ENCODE peak calls at places on chromosomes 4 and X, in ten cellular contexts. V is body of pancreas, R is HCT116, S is Peyer's patch, W is stomach, G is NB4, H is transverse colon, U is adrenal gland, C is ovary, O is HepG2. T is an unnamed sample.

GRCh38 chr4:134201216-134202098 is at the start of gene PABPC4L:
- DNase-seq in V (peak; percentile 49), R (no peak), S (peak; percentile 36), W (no peak), G (no peak), H (no peak), U (peak; percentile 38), C (peak; percentile 23), O (no peak), T (peak; percentile 23)

GRCh38 chr4:3673716-3674478 is 92.3 kb upstream of the ADRA2C start:
- DNase-seq in V (no peak), R (no peak), S (peak; percentile 28), W (no peak), G (no peak), H (no peak), U (peak; percentile 23), C (no peak), O (no peak), T (no peak)

GRCh38 chr4:3415471-3416141 is 26.2 kb upstream of the HGFAC start:
- DNase-seq in V (no peak), R (no peak), S (peak; percentile 26), W (no peak), G (no peak), H (no peak), U (no peak), C (peak; percentile 46), O (no peak), T (no peak)

GRCh38 chr4:150078996-150079581 is 844 bp downstream of the DCLK2 start:
- DNase-seq in V (peak; percentile 61), R (no peak), S (peak; percentile 55), W (no peak), G (no peak), H (peak; percentile 37), U (peak; percentile 52), C (peak; percentile 41), O (no peak), T (no peak)

GRCh38 chr4:128810331-128810870 is 901 bp downstream of the JADE1 start:
- DNase-seq in V (peak; percentile 68), R (peak; percentile 26), S (no peak), W (peak; percentile 32), G (peak; percentile 73), H (peak; percentile 43), U (peak; percentile 66), C (peak; percentile 45), O (peak; percentile 45), T (no peak)

GRCh38 chrX:145825896-145826295 is 8.3 kb downstream of the SLITRK2 start:
- DNase-seq in V (peak; percentile 48), R (no peak), S (no peak), W (no peak), G (peak; percentile 28), H (no peak), U (peak; percentile 28), C (no peak), O (no peak), T (no peak)

GRCh38 chr4:52633846-52634245 is 25.3 kb downstream of the USP46 start:
- DNase-seq in V (no peak), R (no peak), S (no peak), W (no peak), G (no peak), H (no peak), U (no peak), C (no peak), O (no peak), T (no peak)

GRCh38 chrX:54977387-54977786 is 16.6 kb downstream of the PFKFB1 start:
- DNase-seq in V (no peak), R (no peak), S (no peak), W (no peak), G (no peak), H (no peak), U (no peak), C (no peak), O (no peak), T (no peak)

GRCh38 chrX:63349307-63349706 is 1.8 kb downstream of the SPIN4 start:
- DNase-seq in V (no peak), R (no peak), S (no peak), W (no peak), G (peak; percentile 51), H (no peak), U (no peak), C (no peak), O (no peak), T (no peak)

GRCh38 chrX:119516157-119516702 is 48.0 kb downstream of the SLC25A5 start:
- DNase-seq in V (peak; percentile 32), R (peak; percentile 39), S (no peak), W (no peak), G (peak; percentile 78), H (peak; percentile 23), U (peak; percentile 20), C (peak; percentile 32), O (peak; percentile 57), T (peak; percentile 50)

GRCh38 chrX:47030339-47030738 is 47.9 kb upstream of the RGN start:
- DNase-seq in V (no peak), R (peak; percentile 51), S (no peak), W (no peak), G (peak; percentile 67), H (no peak), U (no peak), C (no peak), O (peak; percentile 53), T (peak; percentile 1)

GRCh38 chrX:95218964-95219363 is 1465.7 kb upstream of the DIAPH2 start:
- DNase-seq in V (no peak), R (no peak), S (no peak), W (no peak), G (peak; percentile 0), H (no peak), U (no peak), C (no peak), O (no peak), T (no peak)

GRCh38 chr4:147725673-147726072 is 6.2 kb upstream of the ARHGAP10 start:
- DNase-seq in V (no peak), R (no peak), S (no peak), W (no peak), G (no peak), H (no peak), U (no peak), C (no peak), O (no peak), T (no peak)

GRCh38 chr4:138256608-138257007 is 14.5 kb upstream of the SLC7A11 start:
- DNase-seq in V (no peak), R (no peak), S (no peak), W (no peak), G (no peak), H (no peak), U (no peak), C (no peak), O (no peak), T (no peak)

GRCh38 chr4:76689079-76689817 is 208.7 kb downstream of the SOWAHB start:
- DNase-seq in V (peak; percentile 76), R (peak; percentile 18), S (peak; percentile 73), W (peak; percentile 68), G (no peak), H (peak; percentile 52), U (peak; percentile 48), C (peak; percentile 30), O (no peak), T (peak; percentile 15)

GRCh38 chr4:126850286-126850685 is 782.5 kb upstream of the INTU start:
- DNase-seq in V (no peak), R (peak; percentile 96), S (no peak), W (no peak), G (peak; percentile 18), H (no peak), U (no peak), C (no peak), O (no peak), T (peak; percentile 15)

GRCh38 chrX:133776072-133776471 is 209.3 kb downstream of the GPC3 start:
- DNase-seq in V (peak; percentile 60), R (no peak), S (no peak), W (peak; percentile 27), G (peak; percentile 8), H (peak; percentile 9), U (peak; percentile 14), C (no peak), O (no peak), T (no peak)

GRCh38 chr4:80266902-80267380 is 477 bp downstream of the FGF5 start:
- DNase-seq in V (no peak), R (no peak), S (peak; percentile 46), W (no peak), G (peak; percentile 81), H (no peak), U (no peak), C (no peak), O (no peak), T (no peak)

GRCh38 chr4:80265571-80266266 is 745 bp upstream of the FGF5 start:
- DNase-seq in V (peak; percentile 22), R (no peak), S (no peak), W (no peak), G (peak; percentile 28), H (no peak), U (no peak), C (no peak), O (no peak), T (no peak)

GRCh38 chr4:80264825-80265224 is 1.6 kb upstream of the FGF5 start:
- DNase-seq in V (no peak), R (no peak), S (no peak), W (no peak), G (no peak), H (no peak), U (no peak), C (no peak), O (no peak), T (no peak)

GRCh38 chr4:80268081-80268823 is 1.8 kb downstream of the FGF5 start:
- DNase-seq in V (no peak), R (no peak), S (no peak), W (no peak), G (no peak), H (no peak), U (no peak), C (no peak), O (no peak), T (no peak)

GRCh38 chr4:80266267-80266901 is at the start of gene FGF5:
- DNase-seq in V (peak; percentile 58), R (no peak), S (peak; percentile 49), W (no peak), G (peak; percentile 79), H (peak; percentile 36), U (no peak), C (peak; percentile 33), O (no peak), T (peak; percentile 30)
- TF ChIP-seq POLR2A in V (no peak), R (no peak), S (no peak), W (no peak), G (no peak), H (no peak), U (no peak), C (no peak), O (no peak), T (peak; percentile 77)

GRCh38 chrX:41923257-41923924 is at the start of gene CASK:
- DNase-seq in V (peak; percentile 94), R (peak; percentile 69), S (peak; percentile 94), W (peak; percentile 94), G (peak; percentile 78), H (peak; percentile 94), U (peak; percentile 91), C (peak; percentile 93), O (peak; percentile 78), T (peak; percentile 46)
- TF ChIP-seq POLR2A in V (peak; percentile 56), R (no peak), S (peak; percentile 60), W (no peak), G (no peak), H (peak; percentile 62), U (peak; percentile 81), C (peak; percentile 64), O (peak; percentile 41), T (peak; percentile 71)

GRCh38 chrX:4710618-4711433 is 997.4 kb upstream of the PRKX start:
- DNase-seq in V (peak; percentile 65), R (no peak), S (no peak), W (peak; percentile 76), G (peak; percentile 71), H (no peak), U (no peak), C (no peak), O (peak; percentile 23), T (no peak)
- TF ChIP-seq POLR2A in V (no peak), R (no peak), S (no peak), W (no peak), G (no peak), H (no peak), U (no peak), C (no peak), O (no peak), T (no peak)

GRCh38 chr4:6643141-6643847 is 2.8 kb downstream of the MRFAP1 start:
- DNase-seq in V (no peak), R (no peak), S (no peak), W (no peak), G (no peak), H (no peak), U (no peak), C (no peak), O (no peak), T (no peak)
- TF ChIP-seq POLR2A in V (no peak), R (no peak), S (no peak), W (no peak), G (peak; percentile 9), H (no peak), U (no peak), C (no peak), O (no peak), T (no peak)

T was measured in H54.